ENCODE peak calls at places on chromosomes 3 and 15, in five cellular contexts. One of them, this sample, is unnamed.

GRCh38 chr15:35751421-35752133 is 205.6 kb upstream of the DPH6 start:
- DNase-seq in adrenal gland: peak; percentile 59
- DNase-seq in GM23248: peak; percentile 71
- DNase-seq in right atrium auricular region: peak; percentile 75
- DNase-seq in colonic mucosa: peak; percentile 80
- DNase-seq in this sample: peak; percentile 77

GRCh38 chr15:101376615-101377395 is 81.8 kb upstream of the SNRPA1 start:
- DNase-seq in adrenal gland: peak; percentile 51
- DNase-seq in GM23248: no peak
- DNase-seq in right atrium auricular region: no peak
- DNase-seq in colonic mucosa: no peak
- DNase-seq in this sample: no peak

GRCh38 chr3:4597204-4597985 is 104.2 kb downstream of the ITPR1 start:
- DNase-seq in adrenal gland: no peak
- DNase-seq in GM23248: peak; percentile 8
- DNase-seq in right atrium auricular region: no peak
- DNase-seq in colonic mucosa: no peak
- DNase-seq in this sample: no peak

GRCh38 chr3:151443583-151443982 is 17.3 kb downstream of the IGSF10 start:
- DNase-seq in adrenal gland: no peak
- DNase-seq in GM23248: peak; percentile 25
- DNase-seq in right atrium auricular region: no peak
- DNase-seq in colonic mucosa: no peak
- DNase-seq in this sample: no peak

GRCh38 chr3:124854027-124854426 is 33.1 kb downstream of the ITGB5 start:
- DNase-seq in adrenal gland: no peak
- DNase-seq in GM23248: peak; percentile 60
- DNase-seq in right atrium auricular region: no peak
- DNase-seq in colonic mucosa: no peak
- DNase-seq in this sample: no peak

GRCh38 chr15:52559583-52559982 is 9.2 kb downstream of the ARPP19 start:
- DNase-seq in adrenal gland: no peak
- DNase-seq in GM23248: peak; percentile 63
- DNase-seq in right atrium auricular region: no peak
- DNase-seq in colonic mucosa: no peak
- DNase-seq in this sample: no peak

GRCh38 chr15:42315435-42316020 is 42.3 kb upstream of the TMEM87A start:
- DNase-seq in adrenal gland: no peak
- DNase-seq in GM23248: peak; percentile 51
- DNase-seq in right atrium auricular region: no peak
- DNase-seq in colonic mucosa: no peak
- DNase-seq in this sample: no peak

GRCh38 chr3:98025392-98025791 is 9.7 kb downstream of the GABRR3 start:
- DNase-seq in adrenal gland: no peak
- DNase-seq in GM23248: no peak
- DNase-seq in right atrium auricular region: no peak
- DNase-seq in colonic mucosa: no peak
- DNase-seq in this sample: no peak

GRCh38 chr3:44070841-44071240 is 170.8 kb upstream of the TOPAZ1 start:
- DNase-seq in adrenal gland: no peak
- DNase-seq in GM23248: no peak
- DNase-seq in right atrium auricular region: no peak
- DNase-seq in colonic mucosa: no peak
- DNase-seq in this sample: no peak
- H3K4me1 ChIP-seq in adrenal gland: no peaks in the 10 kb centered on the region
- H3K4me1 ChIP-seq in GM23248: no peaks in the 10 kb centered on the region
- H3K4me1 ChIP-seq in right atrium auricular region: no peaks in the 10 kb centered on the region
- H3K4me1 ChIP-seq in colonic mucosa: no peaks in the 10 kb centered on the region
- H3K4me1 ChIP-seq in this sample: peaks cover 2% of the 10 kb centered on the region

DNA sequence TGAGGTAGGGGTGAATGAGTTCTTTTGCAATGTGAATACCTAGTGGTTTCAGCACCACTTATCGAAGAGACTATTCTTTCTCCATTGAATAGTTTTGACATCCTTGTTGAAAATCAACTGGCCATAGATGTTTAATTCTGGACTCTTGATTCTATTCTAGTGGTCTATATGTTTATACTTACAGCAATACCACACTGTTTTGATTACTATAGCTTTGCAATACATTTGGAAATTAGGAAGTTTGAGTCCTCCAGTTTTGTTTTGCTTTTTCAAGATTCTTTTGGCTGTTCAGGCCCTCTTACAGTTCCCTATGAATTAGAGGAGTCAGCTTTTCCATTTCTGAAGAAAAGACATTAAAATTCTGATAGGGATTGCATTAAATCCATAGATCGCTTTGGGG is 30.1 kb downstream of the MAP1A start:
- DNase-seq in adrenal gland: no peak
- DNase-seq in GM23248: no peak
- DNase-seq in right atrium auricular region: no peak
- DNase-seq in colonic mucosa: no peak
- DNase-seq in this sample: no peak
- H3K27ac ChIP-seq in adrenal gland: no peak overlapping the region
- H3K27ac ChIP-seq in GM23248: no peak overlapping the region
- H3K27ac ChIP-seq in right atrium auricular region: no peak overlapping the region
- H3K27ac ChIP-seq in colonic mucosa: no peak overlapping the region
- H3K27ac ChIP-seq in this sample: no peak overlapping the region

DNA sequence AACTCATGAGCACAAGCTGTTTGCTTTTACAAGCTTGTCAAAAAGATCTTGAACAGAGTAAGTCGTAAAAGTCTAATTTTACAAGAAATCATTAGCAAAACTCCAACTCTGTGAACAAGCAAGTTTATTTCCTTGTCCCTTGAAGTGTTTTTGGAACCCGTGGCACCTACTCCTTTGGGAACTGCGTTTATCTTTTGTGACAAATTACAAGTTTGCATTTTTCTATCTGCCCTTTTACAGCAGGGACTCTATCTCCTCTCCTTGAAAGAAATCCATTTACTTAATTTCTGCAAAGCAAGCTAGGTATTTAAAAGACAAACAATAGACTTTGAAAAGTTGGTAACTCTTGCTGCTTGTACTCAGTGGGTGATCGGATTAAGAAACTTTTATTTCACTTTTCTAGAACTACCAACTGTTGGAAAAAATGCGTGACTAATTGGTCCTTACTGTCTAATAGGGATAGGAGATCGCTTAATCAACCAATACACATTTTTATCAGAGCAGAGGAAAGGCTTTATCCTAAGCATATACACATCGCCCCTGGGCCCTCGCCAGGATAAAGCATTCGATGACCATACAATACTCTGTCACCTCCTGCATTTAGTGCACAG is 1.9 kb downstream of the PRTG start:
- DNase-seq in adrenal gland: no peak
- DNase-seq in GM23248: no peak
- DNase-seq in right atrium auricular region: no peak
- DNase-seq in colonic mucosa: no peak
- DNase-seq in this sample: no peak
- H3K4me3 ChIP-seq in adrenal gland: no peak overlapping the region
- H3K4me3 ChIP-seq in GM23248: no peak overlapping the region
- H3K4me3 ChIP-seq in right atrium auricular region: no peak overlapping the region
- H3K4me3 ChIP-seq in colonic mucosa: no peak overlapping the region
- H3K4me3 ChIP-seq in this sample: no peak overlapping the region

DNA sequence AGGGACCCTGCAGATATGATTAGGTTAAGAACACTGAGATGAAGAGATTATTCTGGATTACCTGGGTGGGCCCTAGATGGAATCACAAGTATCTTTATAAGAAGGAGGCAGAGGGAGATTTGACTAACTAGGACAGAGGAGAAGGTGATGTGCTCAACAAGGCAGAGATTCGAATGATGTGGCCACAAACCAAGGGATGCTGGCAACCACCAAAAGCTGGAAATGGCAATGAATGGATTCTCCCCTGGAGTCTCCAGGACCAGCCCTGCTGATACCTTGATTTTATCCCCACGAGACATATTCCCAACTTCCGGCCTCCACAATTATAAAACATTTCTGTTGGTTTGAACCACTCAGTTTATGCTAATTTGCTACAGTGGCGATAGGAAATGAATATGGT is 42.9 kb downstream of the RGMA start:
- DNase-seq in adrenal gland: no peak
- DNase-seq in GM23248: no peak
- DNase-seq in right atrium auricular region: no peak
- DNase-seq in colonic mucosa: no peak
- DNase-seq in this sample: no peak
- H3K4me1 ChIP-seq in adrenal gland: no peaks in the 10 kb centered on the region
- H3K4me1 ChIP-seq in GM23248: no peaks in the 10 kb centered on the region
- H3K4me1 ChIP-seq in right atrium auricular region: no peaks in the 10 kb centered on the region
- H3K4me1 ChIP-seq in colonic mucosa: no peaks in the 10 kb centered on the region
- H3K4me1 ChIP-seq in this sample: no peaks in the 10 kb centered on the region

DNA sequence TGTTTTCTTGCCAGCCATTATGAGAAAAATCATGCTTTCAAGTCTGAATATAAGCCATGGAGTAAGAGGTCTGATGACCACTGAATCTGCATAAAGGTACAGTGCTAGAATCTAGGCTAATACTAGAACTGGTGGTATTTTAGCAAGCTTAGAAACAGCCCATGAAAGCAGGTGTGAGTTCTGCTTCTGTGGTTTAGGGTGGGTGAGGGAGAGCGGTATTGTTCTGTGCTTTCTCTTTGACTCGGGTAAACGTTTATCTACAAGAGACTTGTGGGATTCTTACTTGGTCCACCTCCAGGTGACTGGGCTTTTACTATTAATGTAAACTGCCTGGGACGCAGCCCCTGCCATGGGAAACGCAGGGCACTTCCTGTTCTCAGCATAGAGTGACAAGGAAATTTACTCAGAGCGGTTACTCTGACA is 55.2 kb downstream of the PGPEP1L start:
- DNase-seq in adrenal gland: no peak
- DNase-seq in GM23248: no peak
- DNase-seq in right atrium auricular region: no peak
- DNase-seq in colonic mucosa: no peak
- DNase-seq in this sample: peak; percentile 43
- H3K27ac ChIP-seq in adrenal gland: no peak overlapping the region
- H3K27ac ChIP-seq in GM23248: no peak overlapping the region
- H3K27ac ChIP-seq in right atrium auricular region: peak overlapping the region; percentile 90
- H3K27ac ChIP-seq in colonic mucosa: peak overlapping the region; percentile 44
- H3K27ac ChIP-seq in this sample: peak overlapping the region; percentile 81

DNA sequence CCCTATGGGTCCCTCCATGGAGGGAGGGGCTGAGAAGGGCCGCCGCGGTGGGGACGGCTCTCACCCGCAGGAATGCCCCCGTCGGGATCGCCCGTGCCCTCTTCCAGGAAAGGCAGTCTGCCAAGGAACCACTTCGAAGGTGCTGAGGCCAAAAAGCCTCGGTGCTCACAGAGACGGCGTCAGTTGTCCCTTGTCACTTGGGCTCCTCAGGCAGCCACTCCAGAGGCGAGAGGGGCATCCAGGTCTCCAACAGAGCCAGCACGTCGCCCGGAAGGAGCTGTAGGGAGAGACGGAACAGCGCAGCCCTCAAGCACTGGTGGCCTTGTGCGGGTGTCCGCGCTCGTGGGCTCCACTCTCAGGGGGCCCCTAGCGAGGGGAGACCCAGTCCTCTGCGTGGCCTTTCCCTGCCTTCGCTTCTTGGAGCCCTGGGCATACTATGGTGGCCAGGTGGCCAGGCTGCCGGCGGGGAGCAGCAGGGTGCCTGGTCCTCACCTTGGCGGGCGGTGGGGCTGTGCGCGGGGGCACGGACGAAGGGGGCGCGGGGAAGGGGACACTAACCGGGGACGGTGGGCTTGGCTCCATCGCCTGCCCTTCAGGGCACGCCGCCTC is 994 bp downstream of the MESP1 start:
- DNase-seq in adrenal gland: no peak
- DNase-seq in GM23248: no peak
- DNase-seq in right atrium auricular region: no peak
- DNase-seq in colonic mucosa: no peak
- DNase-seq in this sample: peak; percentile 34
- H3K4me3 ChIP-seq in adrenal gland: peak overlapping the region; percentile 35
- H3K4me3 ChIP-seq in GM23248: peak overlapping the region; percentile 83
- H3K4me3 ChIP-seq in right atrium auricular region: peak overlapping the region; percentile 49
- H3K4me3 ChIP-seq in colonic mucosa: peak overlapping the region; percentile 77
- H3K4me3 ChIP-seq in this sample: peak overlapping the region; percentile 57

GRCh38 chr15:23602124-23602523 is 36.6 kb downstream of the MKRN3 start:
- DNase-seq in adrenal gland: no peak
- DNase-seq in GM23248: no peak
- DNase-seq in right atrium auricular region: no peak
- DNase-seq in colonic mucosa: no peak
- DNase-seq in this sample: no peak
- H3K4me1 ChIP-seq in adrenal gland: no peaks in the 10 kb centered on the region
- H3K4me1 ChIP-seq in GM23248: no peaks in the 10 kb centered on the region
- H3K4me1 ChIP-seq in right atrium auricular region: no peaks in the 10 kb centered on the region
- H3K4me1 ChIP-seq in colonic mucosa: no peaks in the 10 kb centered on the region
- H3K4me1 ChIP-seq in this sample: no peaks in the 10 kb centered on the region

GRCh38 chr3:71046791-71047190 is 536.7 kb downstream of the FOXP1 start:
- DNase-seq in adrenal gland: no peak
- DNase-seq in GM23248: no peak
- DNase-seq in right atrium auricular region: no peak
- DNase-seq in colonic mucosa: peak; percentile 29
- DNase-seq in this sample: no peak
- H3K27ac ChIP-seq in adrenal gland: no peak overlapping the region
- H3K27ac ChIP-seq in GM23248: no peak overlapping the region
- H3K27ac ChIP-seq in right atrium auricular region: no peak overlapping the region
- H3K27ac ChIP-seq in colonic mucosa: peak overlapping the region; percentile 83
- H3K27ac ChIP-seq in this sample: no peak overlapping the region

DNA sequence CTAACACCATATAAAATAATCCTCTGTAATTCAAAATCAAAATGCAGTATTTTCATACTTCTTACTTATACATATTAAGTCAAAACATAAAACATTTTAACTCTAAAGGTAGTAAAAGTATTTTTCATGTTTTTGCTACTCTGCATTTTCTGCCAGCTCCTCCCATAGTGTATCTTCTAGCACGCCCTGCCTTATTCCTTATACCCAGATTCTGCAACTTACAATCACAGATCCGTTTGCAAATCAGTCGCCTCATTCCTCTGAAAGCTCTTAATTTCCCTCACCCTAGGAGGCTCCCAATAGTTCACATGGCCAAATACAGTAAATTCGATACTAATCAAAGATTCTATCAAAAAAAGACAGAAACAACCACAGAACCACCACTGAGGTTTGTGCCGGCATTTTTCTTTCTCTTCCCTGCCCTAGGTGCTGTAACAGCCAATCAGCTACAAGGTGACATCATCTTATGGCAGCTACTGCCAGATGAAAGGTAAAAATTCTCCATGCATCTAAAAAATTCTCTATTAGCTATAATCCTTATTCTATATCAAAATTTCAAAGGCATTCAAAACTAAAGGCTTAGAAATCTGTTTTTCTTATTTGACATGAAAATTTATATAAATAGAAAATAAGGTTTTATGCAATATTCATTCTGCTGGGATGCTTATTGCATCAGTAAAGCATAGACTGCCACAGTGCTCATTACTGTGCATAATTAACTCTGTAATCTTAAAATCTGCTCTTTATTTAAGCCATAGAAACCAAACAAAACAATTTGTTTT is 72.8 kb downstream of the CLASP2 start:
- DNase-seq in adrenal gland: peak; percentile 36
- DNase-seq in GM23248: peak; percentile 68
- DNase-seq in right atrium auricular region: no peak
- DNase-seq in colonic mucosa: no peak
- DNase-seq in this sample: peak; percentile 18
- H3K4me3 ChIP-seq in adrenal gland: no peak overlapping the region
- H3K4me3 ChIP-seq in GM23248: peak overlapping the region; percentile 86
- H3K4me3 ChIP-seq in right atrium auricular region: peak overlapping the region; percentile 41
- H3K4me3 ChIP-seq in colonic mucosa: no peak overlapping the region
- H3K4me3 ChIP-seq in this sample: no peak overlapping the region

GRCh38 chr3:149258714-149259113 is 37.1 kb upstream of the CP start:
- DNase-seq in adrenal gland: no peak
- DNase-seq in GM23248: no peak
- DNase-seq in right atrium auricular region: no peak
- DNase-seq in colonic mucosa: no peak
- DNase-seq in this sample: no peak
- H3K4me1 ChIP-seq in adrenal gland: peaks cover 10% of the 10 kb centered on the region
- H3K4me1 ChIP-seq in GM23248: no peaks in the 10 kb centered on the region
- H3K4me1 ChIP-seq in right atrium auricular region: no peaks in the 10 kb centered on the region
- H3K4me1 ChIP-seq in colonic mucosa: no peaks in the 10 kb centered on the region
- H3K4me1 ChIP-seq in this sample: no peaks in the 10 kb centered on the region

This sample was measured in body of pancreas.